ENCODE peak calls at places on chromosomes 12 and 14, in six cellular contexts. J is left ventricle myocardium inferior, P is heart right ventricle, R is tibial artery, I is SK-N-SH, C is Panc1. N is an unnamed sample.
A peak's percentile ranks its signal among the peaks of the same experiment; 100 is the strongest.

GRCh38 chr12:47820631-47821345 is 1.1 kb upstream of the HDAC7 start:
- DNase-seq in J (peak; percentile 85), P (peak; percentile 92), R (peak; percentile 94), I (peak; percentile 61), C (no peak), N (no peak)

GRCh38 chr14:52077261-52077984 is 8.6 kb upstream of the NID2 start:
- DNase-seq in J (no peak), P (no peak), R (no peak), I (no peak), C (no peak), N (no peak)

GRCh38 chr12:104054681-104055346 is 4.8 kb upstream of the GLT8D2 start:
- DNase-seq in J (no peak), P (no peak), R (no peak), I (no peak), C (no peak), N (no peak)

GRCh38 chr12:11695321-11695720 is 45.8 kb downstream of the ETV6 start:
- DNase-seq in J (no peak), P (no peak), R (peak; percentile 67), I (no peak), C (no peak), N (no peak)

GRCh38 chr14:50083467-50084337 is 32.7 kb downstream of the VCPKMT start:
- DNase-seq in J (no peak), P (no peak), R (no peak), I (no peak), C (no peak), N (no peak)

GRCh38 chr14:24784981-24785380 is 151.0 kb upstream of the GZMB start:
- DNase-seq in J (no peak), P (no peak), R (no peak), I (no peak), C (no peak), N (no peak)

GRCh38 chr12:63889721-63890509 is 45.4 kb downstream of the SRGAP1 start:
- DNase-seq in J (no peak), P (no peak), R (no peak), I (no peak), C (no peak), N (no peak)

GRCh38 chr12:115313929-115314328 is 630.0 kb upstream of the TBX3 start:
- DNase-seq in J (no peak), P (no peak), R (no peak), I (no peak), C (peak; percentile 27), N (no peak)

GRCh38 chr12:89883630-89884364 is 175.2 kb upstream of the ATP2B1 start:
- DNase-seq in J (no peak), P (peak; percentile 15), R (no peak), I (no peak), C (no peak), N (peak; percentile 30)

GRCh38 chr14:90177537-90178189 is 78.7 kb upstream of the PSMC1 start:
- DNase-seq in J (no peak), P (no peak), R (no peak), I (no peak), C (no peak), N (no peak)

DNA sequence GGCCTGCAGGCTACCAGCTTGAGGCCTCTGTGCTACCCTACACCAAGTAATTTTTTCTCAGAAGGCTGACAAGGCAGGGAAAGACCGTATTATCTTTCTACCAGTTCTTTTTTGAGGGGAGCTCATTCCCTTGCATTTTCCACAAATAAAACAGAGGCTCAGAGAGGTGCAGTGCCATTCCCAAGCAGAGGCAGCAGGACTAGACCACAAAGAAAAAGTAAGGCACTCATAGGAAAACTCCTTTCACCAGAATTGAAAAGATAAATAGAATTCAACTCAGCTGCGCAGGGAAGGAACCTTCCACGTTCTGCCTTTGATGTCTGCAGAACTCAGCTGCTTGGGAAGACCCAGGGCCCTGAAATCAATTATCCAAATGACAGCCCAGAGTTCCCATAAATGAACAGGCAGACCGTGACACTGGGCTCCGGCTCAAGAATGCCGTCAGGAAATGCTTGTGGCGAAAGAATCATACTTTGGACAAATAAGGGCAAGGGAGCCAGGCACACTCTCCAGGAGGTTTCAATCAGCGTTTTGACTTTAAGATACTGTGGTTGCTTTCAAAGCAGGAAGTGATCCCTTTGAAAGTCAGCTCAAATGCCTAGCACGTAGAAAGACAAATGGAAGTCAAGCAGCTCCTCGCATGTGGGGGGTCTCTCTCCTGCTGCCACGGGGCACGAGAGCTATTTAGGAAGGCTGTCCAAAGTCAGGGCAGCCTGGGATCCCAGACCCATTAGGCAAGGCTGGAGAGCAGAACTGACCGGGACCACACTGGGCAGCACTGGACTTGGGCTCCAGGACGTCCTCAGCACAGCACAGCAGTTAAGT is 14.0 kb downstream of the KCTD10 start:
- DNase-seq in J (peak; percentile 83), P (peak; percentile 88), R (peak; percentile 87), I (peak; percentile 51), C (peak; percentile 50), N (no peak)
- H3K4me3 ChIP-seq in J (peak overlapping the region; percentile 56), P (peak overlapping the region; percentile 19), R (peak overlapping the region; percentile 28), I (peak overlapping the region; percentile 40), C (peak overlapping the region; percentile 35), N (no peak overlapping the region)

GRCh38 chr14:63204407-63205280 is at the start of gene RHOJ:
- DNase-seq in J (peak; percentile 22), P (peak; percentile 14), R (peak; percentile 31), I (no peak), C (no peak), N (no peak)

GRCh38 chr14:63205281-63205575 is 985 bp downstream of the RHOJ start:
- DNase-seq in J (no peak), P (no peak), R (no peak), I (no peak), C (no peak), N (no peak)

GRCh38 chr14:63200767-63201166 is 3.5 kb upstream of the RHOJ start:
- DNase-seq in J (no peak), P (no peak), R (no peak), I (no peak), C (no peak), N (no peak)

GRCh38 chr14:63203618-63204406 is 431 bp upstream of the RHOJ start:
- DNase-seq in J (peak; percentile 79), P (peak; percentile 95), R (peak; percentile 74), I (peak; percentile 34), C (peak; percentile 2), N (peak; percentile 69)

DNA sequence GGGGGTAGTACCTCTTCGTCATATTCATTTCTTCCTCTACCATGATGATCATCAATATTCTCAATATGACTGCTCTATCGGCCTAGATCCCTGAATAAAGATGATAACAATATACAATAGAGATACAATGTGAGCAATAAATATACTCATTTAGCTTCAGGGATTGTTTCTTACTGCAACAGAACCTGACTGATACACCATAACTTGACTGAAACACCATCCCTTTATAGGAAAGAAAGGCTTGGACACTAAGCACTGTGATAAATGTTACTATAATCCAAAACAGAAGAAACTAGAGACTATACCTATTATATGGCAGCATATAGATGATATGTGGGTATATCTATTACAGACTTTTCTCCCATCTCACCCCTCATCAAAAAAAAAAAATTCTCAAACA is 1.2 kb upstream of the RHOJ start:
- DNase-seq in J (no peak), P (no peak), R (no peak), I (no peak), C (no peak), N (no peak)
- H3K27ac ChIP-seq in J (peak overlapping the region; percentile 95), P (no peak overlapping the region), R (peak overlapping the region; percentile 79), I (no peak overlapping the region), C (no peak overlapping the region), N (no peak overlapping the region)

DNA sequence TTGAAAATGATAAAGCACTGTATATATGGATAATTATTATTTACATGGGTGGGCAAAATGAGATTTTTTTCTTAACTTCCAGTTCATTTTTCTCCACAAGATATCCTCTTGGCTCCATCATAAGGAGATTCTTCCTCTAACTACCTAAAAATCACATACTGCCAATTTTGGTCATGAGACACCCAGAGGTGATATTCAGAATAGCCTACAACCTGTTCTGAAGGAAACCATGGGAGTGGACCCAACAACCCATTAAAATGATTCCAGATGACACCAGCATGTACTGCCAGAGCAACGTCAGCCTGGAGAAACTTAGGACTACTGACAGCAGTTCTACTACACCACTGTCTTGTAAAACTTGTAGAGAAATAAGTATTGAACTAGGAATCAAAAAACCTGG is 136.3 kb upstream of the TMPO start:
- DNase-seq in J (no peak), P (no peak), R (no peak), I (no peak), C (no peak), N (no peak)
- TF ChIP-seq CTCF in J (no peak), P (no peak), R (no peak), I (no peak), C (no peak), N (no peak)

GRCh38 chr14:58919262-58919661 is 269.2 kb upstream of the DAAM1 start:
- DNase-seq in J (no peak), P (no peak), R (no peak), I (no peak), C (no peak), N (no peak)
- H3K4me3 ChIP-seq in J (no peak overlapping the region), P (no peak overlapping the region), R (no peak overlapping the region), I (no peak overlapping the region), C (no peak overlapping the region), N (no peak overlapping the region)

GRCh38 chr14:68936476-68936875 is 42.6 kb downstream of the ACTN1 start:
- DNase-seq in J (no peak), P (no peak), R (no peak), I (no peak), C (no peak), N (no peak)
- H3K27ac ChIP-seq in J (peak overlapping the region; percentile 87), P (peak overlapping the region; percentile 88), R (peak overlapping the region; percentile 100), I (peak overlapping the region; percentile 23), C (no peak overlapping the region), N (no peak overlapping the region)

GRCh38 chr12:80946591-80946990 is 8.9 kb upstream of the LIN7A start:
- DNase-seq in J (no peak), P (no peak), R (no peak), I (no peak), C (no peak), N (no peak)
- TF ChIP-seq CTCF in J (peak; percentile 57), P (no peak), R (no peak), I (peak; percentile 42), C (no peak), N (no peak)

DNA sequence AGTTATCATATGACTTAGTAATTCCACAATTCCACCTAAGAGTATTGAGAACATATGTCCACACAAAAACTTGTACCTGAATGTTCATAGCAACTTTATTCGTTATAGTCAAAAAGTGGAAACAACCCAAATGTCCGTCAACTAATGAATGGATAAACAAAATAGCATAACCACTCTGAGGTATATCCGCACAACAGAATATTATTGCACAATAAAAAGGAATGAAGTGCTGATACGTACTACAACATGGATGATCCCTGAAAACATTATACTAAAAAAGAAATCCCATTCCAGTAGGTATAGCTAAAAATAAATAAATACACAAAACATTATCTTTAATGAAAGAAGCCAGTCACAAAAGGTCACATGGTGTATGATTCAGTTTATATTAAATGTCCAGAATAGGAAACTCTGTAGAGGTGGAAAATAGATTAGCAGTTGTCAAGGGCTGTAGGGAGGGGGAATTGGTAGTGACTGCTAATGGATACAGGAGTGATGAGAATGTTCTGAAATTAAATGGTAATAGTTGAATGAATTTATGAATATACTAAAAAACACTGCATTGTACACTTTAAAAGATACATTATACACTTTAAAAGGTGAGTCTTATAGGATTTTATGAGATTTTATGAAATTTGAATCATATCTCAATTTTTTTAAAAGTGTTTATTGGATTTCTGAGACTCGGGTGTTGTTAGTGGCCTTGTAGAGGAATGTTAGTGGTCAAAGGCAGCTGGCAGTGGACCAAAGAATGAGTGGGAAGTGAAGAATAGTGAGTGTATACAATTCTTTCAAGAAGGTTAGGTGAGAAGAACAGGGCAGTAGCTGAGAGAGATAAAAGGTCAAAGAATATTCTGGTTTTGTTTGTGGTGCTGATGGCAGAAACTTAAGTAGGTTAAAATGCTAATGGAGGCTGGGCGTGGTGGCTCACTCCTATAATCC is 36.3 kb upstream of the BAZ1A start:
- DNase-seq in J (no peak), P (no peak), R (no peak), I (no peak), C (no peak), N (no peak)
- H3K4me3 ChIP-seq in J (no peak overlapping the region), P (no peak overlapping the region), R (no peak overlapping the region), I (no peak overlapping the region), C (no peak overlapping the region), N (no peak overlapping the region)

GRCh38 chr12:87689196-87689595 is 340.0 kb downstream of the C12orf50 start:
- DNase-seq in J (no peak), P (no peak), R (no peak), I (no peak), C (no peak), N (no peak)
- H3K27ac ChIP-seq in J (no peak overlapping the region), P (no peak overlapping the region), R (no peak overlapping the region), I (no peak overlapping the region), C (no peak overlapping the region), N (no peak overlapping the region)